ENCODE peak calls at places on chromosomes 5 and 9, in nine cellular contexts. N is CD8-positive, alpha-beta T cell; E is GM23248; Y is tibial artery; J is RWPE2; L is cardiac muscle cell; Z is mesendoderm; B is small intestine; O is A549. W is an unnamed sample. For H3K4me1, the result is how much of the 10 kb centered on the place peaks cover.

GRCh38 chr5:93611900-93612898 is 29.2 kb downstream of the NR2F1 start:
- DNase-seq in L (no peak), J (no peak), B (peak), O (no peak), N (no peak), Y (no peak), Z (peak), E (peak), W (no peak)

GRCh38 chr9:119088002-119088401 is 281.2 kb downstream of the BRINP1 start:
- DNase-seq in J (no peak), Y (no peak), N (no peak), E (no peak), O (no peak), L (no peak), B (no peak), Z (peak), W (no peak)

GRCh38 chr9:33921967-33922895 is 105.3 kb downstream of the UBE2R2 start:
- DNase-seq in B (no peak), N (no peak), Y (no peak), E (peak), Z (peak), J (no peak), O (peak), L (peak), W (peak)

GRCh38 chr5:64666058-64666457 is 24.2 kb upstream of the SHISAL2B start:
- DNase-seq in B (no peak), N (no peak), O (no peak), Y (no peak), E (peak), J (no peak), Z (peak), L (peak), W (no peak)

GRCh38 chr5:39323542-39323941 is 40.8 kb downstream of the C9 start:
- DNase-seq in Z (no peak), J (no peak), Y (no peak), N (no peak), B (no peak), O (no peak), L (no peak), E (no peak), W (no peak)

GRCh38 chr5:170296036-170296934 is 1.3 kb downstream of the LCP2 start:
- DNase-seq in Z (no peak), B (no peak), Y (no peak), J (no peak), L (no peak), E (no peak), N (no peak), O (no peak), W (no peak)

GRCh38 chr5:174827521-174827920 is 103.1 kb downstream of the MSX2 start:
- DNase-seq in Y (no peak), O (no peak), L (peak), Z (no peak), J (no peak), E (peak), N (no peak), B (no peak), W (no peak)

GRCh38 chr9:98225015-98225442 is 30.4 kb downstream of the TBC1D2 start:
- DNase-seq in Z (no peak), L (no peak), O (no peak), J (no peak), B (peak), N (no peak), Y (no peak), E (no peak), W (no peak)

GRCh38 chr5:73591698-73592501 is 26.4 kb downstream of the UTP15 start:
- DNase-seq in E (peak), L (peak), J (no peak), Z (no peak), B (no peak), O (no peak), Y (no peak), N (no peak), W (no peak)

GRCh38 chr5:136458481-136458880 is 93.1 kb upstream of the TRPC7 start:
- DNase-seq in O (no peak), N (no peak), Z (no peak), L (no peak), B (peak), E (no peak), J (no peak), Y (no peak), W (no peak)

GRCh38 chr9:108316633-108317032 is 539.2 kb downstream of the ACTL7B start:
- DNase-seq in J (no peak), E (peak), O (no peak), N (no peak), B (no peak), Z (no peak), Y (no peak), L (no peak), W (no peak)

GRCh38 chr9:5632540-5632939 is 3.6 kb downstream of the RIC1 start:
- DNase-seq in E (no peak), J (no peak), N (no peak), O (no peak), L (no peak), B (peak), Z (no peak), Y (no peak), W (no peak)

GRCh38 chr5:125085797-125086505 is 339.5 kb upstream of the ZNF608 start:
- DNase-seq in O (no peak), E (no peak), N (no peak), J (no peak), Z (no peak), B (peak), Y (no peak), L (no peak), W (no peak)

GRCh38 chr9:129551393-129551973 is 69.4 kb downstream of the C9orf50 start:
- DNase-seq in N (no peak), O (no peak), Z (no peak), Y (no peak), J (no peak), E (no peak), B (no peak), L (no peak), W (no peak)

GRCh38 chr5:132176543-132176945 is 51.1 kb downstream of the P4HA2 start:
- DNase-seq in Y (no peak), J (no peak), L (no peak), E (no peak), B (no peak), O (no peak), N (no peak), Z (peak), W (peak)

GRCh38 chr5:82174128-82174918 is 103.8 kb downstream of the RPS23 start:
- DNase-seq in Z (peak), O (peak), E (peak), B (peak), Y (peak), L (peak), N (peak), J (no peak), W (peak)

GRCh38 chr9:120710110-120710981 is 3.9 kb downstream of the MEGF9 start:
- DNase-seq in Y (no peak), B (peak), J (no peak), E (peak), Z (no peak), O (peak), L (peak), N (no peak), W (peak)

GRCh38 chr5:154412925-154413324 is 32.9 kb upstream of the SAP30L start:
- DNase-seq in Y (no peak), B (no peak), L (no peak), J (no peak), Z (no peak), N (no peak), O (no peak), E (no peak), W (no peak)

GRCh38 chr9:29289365-29289764 is 1716.1 kb upstream of the C9orf72 start:
- DNase-seq in N (no peak), E (no peak), J (no peak), O (no peak), L (no peak), Y (no peak), B (no peak), Z (no peak), W (no peak)

GRCh38 chr5:39231705-39232525 is 12.6 kb upstream of the FYB1 start:
- DNase-seq in Y (no peak), L (peak), N (no peak), E (peak), J (no peak), O (no peak), Z (no peak), B (no peak), W (no peak)

GRCh38 chr5:15574806-15575205 is 74.8 kb downstream of the FBXL7 start:
- DNase-seq in Y (no peak), Z (no peak), J (no peak), O (no peak), B (no peak), L (peak), N (no peak), E (peak), W (no peak)

GRCh38 chr9:28956111-28956880 is 1383.0 kb upstream of the C9orf72 start:
- DNase-seq in Y (no peak), B (no peak), O (no peak), L (no peak), Z (no peak), J (no peak), N (no peak), E (no peak), W (no peak)

GRCh38 chr5:56310711-56311204 is 77.6 kb upstream of the ANKRD55 start:
- DNase-seq in Y (no peak), E (no peak), O (no peak), J (no peak), Z (no peak), L (peak), N (no peak), B (no peak), W (no peak)

GRCh38 chr5:136011427-136012001 is 17.3 kb upstream of the TGFBI start:
- DNase-seq in Z (no peak), E (peak), N (no peak), J (no peak), Y (no peak), L (peak), O (peak), B (peak), W (no peak)

GRCh38 chr5:76794871-76795270 is 24.0 kb upstream of the F2RL1 start:
- DNase-seq in J (no peak), N (no peak), O (no peak), B (no peak), Y (no peak), E (peak), Z (no peak), L (peak), W (no peak)

GRCh38 chr5:132830436-132831094 is at the start of gene SHROOM1:
- DNase-seq in O (peak), E (peak), B (peak), Y (no peak), N (no peak), Z (peak), L (peak), J (peak), W (no peak)

GRCh38 chr5:108983456-108984092 is 235.9 kb downstream of the FER start:
- DNase-seq in E (peak), N (no peak), J (no peak), Z (no peak), B (no peak), Y (no peak), L (no peak), O (no peak), W (no peak)

GRCh38 chr5:143045062-143045461 is 274.9 kb downstream of the ARHGAP26 start:
- DNase-seq in Y (peak), J (no peak), N (no peak), E (no peak), B (no peak), O (no peak), L (no peak), Z (no peak), W (no peak)

GRCh38 chr9:89642789-89643188 is 38.0 kb downstream of the GADD45G start:
- DNase-seq in E (no peak), Y (no peak), Z (peak), B (no peak), L (no peak), J (no peak), N (no peak), O (no peak), W (no peak)

GRCh38 chr9:136860529-136860928 is 5.6 kb downstream of the EDF1 start:
- DNase-seq in J (no peak), B (peak), Y (no peak), Z (no peak), E (no peak), L (no peak), O (no peak), N (no peak), W (no peak)

GRCh38 chr9:20624201-20625002 is 2.1 kb upstream of the MLLT3 start:
- DNase-seq in Y (peak), J (no peak), O (peak), Z (peak), E (peak), B (peak), N (no peak), L (peak), W (peak)

GRCh38 chr9:96331236-96331947 is 29.4 kb upstream of the HSD17B3 start:
- DNase-seq in Z (peak), J (no peak), O (no peak), E (peak), L (peak), N (no peak), B (no peak), Y (no peak), W (no peak)

GRCh38 chr5:173673295-173674170 is 57.1 kb upstream of the BOD1 start:
- DNase-seq in O (no peak), Z (no peak), N (no peak), B (no peak), J (no peak), Y (no peak), L (no peak), E (no peak), W (no peak)

GRCh38 chr9:21770877-21771560 is 31.4 kb upstream of the MTAP start:
- DNase-seq in J (no peak), B (no peak), Z (no peak), L (peak), O (no peak), N (no peak), E (peak), Y (no peak), W (no peak)

GRCh38 chr9:92196909-92197308 is 81.7 kb upstream of the SPTLC1 start:
- DNase-seq in Z (no peak), B (no peak), J (no peak), N (no peak), Y (no peak), L (peak), E (peak), O (no peak), W (no peak)

GRCh38 chr5:176628406-176629228 is 1.7 kb downstream of the SNCB start:
- DNase-seq in N (no peak), Z (no peak), B (no peak), J (no peak), L (no peak), O (no peak), E (no peak), Y (no peak), W (no peak)

GRCh38 chr9:34651876-34652602 is at the start of gene IL11RA:
- DNase-seq in N (no peak), Y (peak), J (peak), L (peak), Z (peak), B (peak), E (peak), O (peak), W (peak)

GRCh38 chr9:6829027-6829426 is 71.3 kb downstream of the KDM4C start:
- DNase-seq in O (peak), E (peak), J (no peak), Y (no peak), Z (peak), L (no peak), B (no peak), N (no peak), W (no peak)

DNA sequence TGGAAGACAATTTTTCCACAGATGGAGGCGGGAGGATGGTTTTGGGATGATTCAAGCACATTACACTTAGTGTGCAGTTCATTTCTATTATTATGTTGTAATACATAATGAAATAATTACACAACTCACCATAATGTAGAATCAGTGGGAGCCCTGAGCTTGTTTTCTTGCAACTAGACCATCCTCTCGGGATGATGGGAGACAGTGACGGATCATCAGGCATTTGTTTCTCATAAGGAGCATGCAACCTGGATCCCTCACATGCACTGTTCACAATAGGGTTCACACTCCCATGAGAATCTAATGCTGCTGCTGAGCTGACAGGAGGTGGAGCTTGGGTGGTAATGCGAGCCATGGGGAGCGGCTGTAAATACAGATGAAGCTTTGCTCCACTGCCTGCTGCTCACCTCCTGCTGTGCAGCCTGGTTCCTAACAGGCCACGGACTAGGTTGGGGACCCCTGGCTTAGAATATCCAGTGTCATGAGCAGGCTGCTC is 1.6 kb downstream of the STKLD1 start:
- DNase-seq in E (peak), Y (no peak), L (peak), B (peak), J (no peak), N (no peak), O (no peak), Z (no peak), W (no peak)
- H3K4me3 ChIP-seq in E (no peak), Y (no peak), L (no peak), B (no peak), J (no peak), N (no peak), O (no peak), Z (no peak), W (no peak)

GRCh38 chr9:124696101-124696500 is 75.0 kb downstream of the NR6A1 start:
- DNase-seq in B (no peak), Y (no peak), N (no peak), J (no peak), E (peak), L (peak), O (no peak), Z (peak), W (no peak)
- H3K27ac ChIP-seq in B (no peak), Y (no peak), N (no peak), J (peak), E (peak), L (no peak), O (peak), Z (no peak), W (no peak)

DNA sequence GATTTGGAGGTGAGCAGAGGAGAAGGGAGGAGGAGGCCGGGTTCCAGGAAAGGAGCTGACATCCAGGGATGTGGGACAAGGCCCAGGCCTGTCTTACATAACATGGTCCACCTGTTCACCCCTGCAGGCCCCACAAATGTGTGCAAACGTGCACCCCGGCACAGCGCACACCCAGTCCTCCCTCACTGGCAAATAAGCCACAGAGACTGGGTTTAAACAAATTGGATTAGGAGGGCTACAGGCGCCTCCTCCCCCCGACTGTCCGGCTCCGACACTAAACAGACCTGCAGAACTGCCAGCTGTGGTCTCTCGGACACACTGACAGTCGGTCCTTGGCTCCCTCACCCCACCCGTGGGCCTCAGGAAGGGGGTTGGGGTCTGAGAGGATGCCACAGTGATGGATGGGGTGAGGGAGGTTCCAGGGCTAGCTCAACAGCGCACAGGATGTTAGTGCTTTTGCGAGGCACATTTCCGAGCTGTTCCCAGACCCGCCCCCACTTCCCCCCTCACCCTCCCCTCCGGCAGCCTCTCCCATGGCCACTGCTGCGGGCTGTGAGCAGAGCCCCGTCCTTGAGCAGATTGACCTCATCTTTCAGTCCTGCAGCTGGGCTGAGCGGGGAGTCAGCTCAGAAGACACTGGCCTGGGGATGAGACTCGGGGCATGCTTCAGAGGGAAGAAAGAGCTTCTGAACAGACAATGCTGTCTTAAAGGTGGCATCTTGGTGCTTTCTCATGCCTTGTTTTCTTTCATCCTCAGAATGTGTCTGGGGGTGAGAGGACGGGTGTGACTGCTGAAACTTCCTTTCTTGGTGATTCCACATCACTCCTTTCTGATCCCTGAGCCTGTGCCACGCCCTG is 43.6 kb upstream of the IL17B start:
- DNase-seq in L (peak), B (no peak), Y (no peak), N (no peak), E (peak), J (no peak), O (no peak), Z (peak), W (no peak)
- H3K4me1 ChIP-seq in L (half or more), B (under half), Y (under half), N (under half), E (under half), J (under half), O (under half), Z (under half), W (under half)

DNA sequence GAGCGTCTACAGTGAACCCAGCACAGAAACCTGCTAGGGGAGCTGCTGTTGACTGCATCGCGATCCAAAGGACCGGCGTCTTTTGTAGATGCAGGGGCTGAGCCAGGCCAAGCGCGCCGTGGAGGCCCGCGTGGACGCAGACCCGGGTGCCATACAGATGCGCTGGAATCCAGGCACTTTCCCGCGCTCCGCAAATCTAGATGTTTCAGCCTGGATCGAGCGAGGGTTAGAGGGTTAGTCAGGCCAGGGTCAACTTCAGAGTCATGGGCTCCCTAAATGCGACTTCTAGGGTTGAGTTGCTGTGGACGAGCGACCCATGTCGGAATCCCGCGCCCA is 941 bp upstream of the TCF7 start:
- DNase-seq in B (no peak), J (no peak), L (no peak), Z (no peak), O (no peak), E (no peak), N (no peak), Y (no peak), W (no peak)
- H3K4me3 ChIP-seq in B (peak), J (no peak), L (no peak), Z (peak), O (peak), E (no peak), N (peak), Y (peak), W (peak)

DNA sequence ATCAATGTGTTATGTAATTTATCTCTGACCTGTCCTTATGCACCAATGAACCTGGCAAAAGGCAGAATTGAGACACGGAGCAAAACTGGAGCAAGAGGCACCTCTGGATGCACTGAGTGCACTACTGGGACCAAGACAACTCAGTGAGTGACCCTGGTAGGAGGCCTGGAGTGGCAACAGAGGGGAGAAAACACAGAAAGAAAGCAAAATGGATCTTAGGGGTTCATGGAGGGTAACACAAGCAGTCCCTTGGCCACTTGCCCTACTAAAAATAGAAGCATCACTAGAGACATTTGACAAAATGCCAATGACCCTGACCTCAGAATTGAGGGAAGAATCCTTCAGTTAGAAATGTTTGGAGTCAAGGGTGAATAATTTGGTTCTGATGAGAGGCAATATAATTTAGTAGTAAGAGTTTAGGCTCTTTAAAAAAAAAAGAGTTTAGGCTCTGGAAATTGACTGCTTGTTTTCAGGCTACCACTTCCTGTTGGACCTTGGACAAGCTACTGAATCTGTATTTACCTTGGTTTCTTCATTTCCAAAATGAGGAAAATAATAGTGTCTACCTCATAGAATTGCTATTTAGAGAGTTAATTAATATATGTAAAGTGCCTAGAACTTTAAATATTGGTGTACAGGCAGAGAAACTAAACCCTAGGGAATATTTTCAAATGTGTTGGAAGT is 234.9 kb upstream of the TARS1 start:
- DNase-seq in O (no peak), J (no peak), Z (no peak), Y (no peak), L (peak), E (no peak), N (no peak), B (no peak), W (no peak)
- H3K27ac ChIP-seq in O (no peak), J (no peak), Z (no peak), Y (no peak), L (no peak), E (no peak), N (no peak), B (no peak), W (no peak)